ENCODE peak calls at places on chromosome 21, in six cellular contexts. V is erythroblast, A is neuronal stem cell, Y is glutamatergic neuron, F is EL, I is HCT116. X is an unnamed sample.
A peak's percentile ranks its signal among the peaks of the same experiment; 100 is the strongest.

GRCh38 chr21:45074048-45074817 is at the start of gene ADARB1:
- DNase-seq in V (peak; percentile 87), A (peak; percentile 72), Y (peak; percentile 75), F (peak; percentile 66), I (no peak), X (peak; percentile 70)

GRCh38 chr21:28688381-28688780 is 304.3 kb downstream of the LTN1 start:
- DNase-seq in V (no peak), A (no peak), Y (no peak), F (peak; percentile 25), I (no peak), X (no peak)

GRCh38 chr21:15260604-15261003 is 195.8 kb upstream of the NRIP1 start:
- DNase-seq in V (no peak), A (no peak), Y (no peak), F (no peak), I (no peak), X (no peak)

GRCh38 chr21:38289697-38290096 is 32.9 kb downstream of the KCNJ15 start:
- DNase-seq in V (peak; percentile 5), A (no peak), Y (no peak), F (peak; percentile 98), I (no peak), X (peak; percentile 82)

GRCh38 chr21:34574581-34574980 is 40.3 kb downstream of the RCAN1 start:
- DNase-seq in V (no peak), A (no peak), Y (no peak), F (no peak), I (no peak), X (no peak)

GRCh38 chr21:17730782-17731181 is 88.4 kb downstream of the C21orf91 start:
- DNase-seq in V (no peak), A (no peak), Y (no peak), F (no peak), I (no peak), X (no peak)

GRCh38 chr21:44368711-44369446 is 15.5 kb downstream of the TRPM2 start:
- DNase-seq in V (no peak), A (no peak), Y (peak; percentile 48), F (no peak), I (no peak), X (no peak)

GRCh38 chr21:14273736-14274538 is 58.0 kb downstream of the RBM11 start:
- DNase-seq in V (peak; percentile 91), A (no peak), Y (peak; percentile 47), F (no peak), I (no peak), X (peak; percentile 58)

GRCh38 chr21:15592271-15592860 is 137.4 kb upstream of the USP25 start:
- DNase-seq in V (peak; percentile 59), A (peak; percentile 36), Y (no peak), F (peak; percentile 50), I (peak; percentile 21), X (no peak)

GRCh38 chr21:45534591-45535331 is 7.5 kb downstream of the SLC19A1 start:
- DNase-seq in V (no peak), A (no peak), Y (peak; percentile 85), F (no peak), I (no peak), X (no peak)

GRCh38 chr21:15037894-15038293 is 26.9 kb downstream of the NRIP1 start:
- DNase-seq in V (no peak), A (no peak), Y (no peak), F (no peak), I (no peak), X (no peak)

GRCh38 chr21:45539046-45539795 is 3.0 kb downstream of the SLC19A1 start:
- DNase-seq in V (no peak), A (no peak), Y (peak; percentile 42), F (no peak), I (no peak), X (no peak)

GRCh38 chr21:42636535-42636914 is 16.9 kb upstream of the PDE9A start:
- DNase-seq in V (no peak), A (no peak), Y (no peak), F (peak; percentile 30), I (no peak), X (no peak)

GRCh38 chr21:30146558-30147282 is 19.9 kb downstream of the CLDN17 start:
- DNase-seq in V (no peak), A (no peak), Y (no peak), F (no peak), I (no peak), X (no peak)

GRCh38 chr21:44006017-44006624 is 6.0 kb upstream of the TRAPPC10 start:
- DNase-seq in V (no peak), A (no peak), Y (no peak), F (peak; percentile 88), I (no peak), X (peak; percentile 86)

GRCh38 chr21:44618909-44619308 is 7.0 kb downstream of the KRTAP10-8 start:
- DNase-seq in V (no peak), A (no peak), Y (no peak), F (no peak), I (no peak), X (no peak)